ENCODE peak calls at places on chromosomes 2 and 18, in seven cellular contexts. I is IMR-90, N is mesenchymal stem cell, V is H9, W is neuronal stem cell, P is H1, D is trophoblast cell. M is an unnamed sample.

GRCh38 chr2:39991298-39991697 is 212.2 kb upstream of the THUMPD2 start:
- DNase-seq in I (peak), N (peak), V (no peak), W (no peak), P (no peak), D (peak), M (peak)

GRCh38 chr2:155389224-155389623 is 690.7 kb downstream of the KCNJ3 start:
- DNase-seq in I (no peak), N (no peak), V (no peak), W (no peak), P (no peak), D (no peak), M (peak)

GRCh38 chr2:174012347-174013309 is 47.5 kb upstream of the SP3 start:
- DNase-seq in I (no peak), N (peak), V (peak), W (no peak), P (no peak), D (peak), M (peak)

GRCh38 chr2:151391436-151391835 is 18.3 kb upstream of the RIF1 start:
- DNase-seq in I (no peak), N (no peak), V (no peak), W (no peak), P (no peak), D (no peak), M (no peak)

GRCh38 chr2:239881561-239882320 is 143.4 kb downstream of the NDUFA10 start:
- DNase-seq in I (no peak), N (no peak), V (peak), W (no peak), P (no peak), D (no peak), M (peak)

GRCh38 chr2:110807520-110807919 is 75.1 kb downstream of the ACOXL start:
- DNase-seq in I (peak), N (no peak), V (no peak), W (no peak), P (no peak), D (no peak), M (no peak)

GRCh38 chr18:55244520-55244919 is 285.3 kb upstream of the CCDC68 start:
- DNase-seq in I (peak), N (no peak), V (no peak), W (no peak), P (no peak), D (no peak), M (no peak)

GRCh38 chr2:166112193-166112605 is 15.6 kb downstream of the SCN1A start:
- DNase-seq in I (peak), N (no peak), V (no peak), W (no peak), P (no peak), D (no peak), M (no peak)

GRCh38 chr2:130261970-130262760 is 63.9 kb upstream of the TUBA3E start:
- DNase-seq in I (peak), N (no peak), V (no peak), W (no peak), P (no peak), D (no peak), M (peak)

GRCh38 chr18:59553273-59553672 is 143.9 kb downstream of the CCBE1 start:
- DNase-seq in I (no peak), N (no peak), V (no peak), W (no peak), P (no peak), D (no peak), M (no peak)

GRCh38 chr2:236696866-236697265 is 127.2 kb downstream of the ACKR3 start:
- DNase-seq in I (no peak), N (no peak), V (no peak), W (no peak), P (no peak), D (no peak), M (no peak)

GRCh38 chr2:241112046-241112445 is 10.0 kb upstream of the MTERF4 start:
- DNase-seq in I (no peak), N (no peak), V (no peak), W (no peak), P (no peak), D (no peak), M (no peak)

GRCh38 chr2:62042400-62042799 is 136.9 kb downstream of the COMMD1 start:
- DNase-seq in I (no peak), N (no peak), V (no peak), W (no peak), P (no peak), D (no peak), M (no peak)

GRCh38 chr2:62036761-62037250 is 131.3 kb downstream of the COMMD1 start:
- DNase-seq in I (no peak), N (no peak), V (no peak), W (no peak), P (no peak), D (no peak), M (no peak)

GRCh38 chr2:62036229-62036628 is 130.8 kb downstream of the COMMD1 start:
- DNase-seq in I (no peak), N (no peak), V (no peak), W (no peak), P (no peak), D (no peak), M (no peak)

GRCh38 chr2:62042944-62043343 is 137.5 kb downstream of the COMMD1 start:
- DNase-seq in I (peak), N (no peak), V (no peak), W (no peak), P (no peak), D (peak), M (no peak)

GRCh38 chr2:62038980-62039771 is 133.7 kb downstream of the COMMD1 start:
- DNase-seq in I (peak), N (peak), V (no peak), W (no peak), P (no peak), D (peak), M (no peak)
- H3K23ac ChIP-seq in I (no peak), N (no peak), V (no peak), W (no peak), P (no peak), D (no peak), M (no peak)

DNA sequence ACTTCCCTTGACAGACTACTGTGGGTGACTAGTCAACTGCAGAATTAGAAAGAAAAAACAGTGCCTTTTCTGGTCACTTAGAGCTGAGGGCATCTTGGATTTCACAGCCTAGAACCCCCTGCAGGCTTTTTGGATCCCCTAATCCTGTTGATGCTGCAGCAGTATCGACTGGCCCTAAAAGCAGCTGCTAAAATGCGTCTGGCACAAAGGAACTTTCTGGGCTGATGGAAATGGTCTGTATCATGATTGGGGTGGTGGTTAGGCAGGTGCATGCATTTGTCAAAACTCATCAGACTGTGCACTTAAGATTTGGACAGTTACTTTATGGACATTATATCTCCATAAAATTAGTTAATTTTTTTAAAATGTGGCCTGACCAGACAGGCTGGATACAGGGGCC is 149.8 kb downstream of the KLHL29 start:
- DNase-seq in I (no peak), N (no peak), V (no peak), W (no peak), P (no peak), D (no peak), M (no peak)
- H3K27ac ChIP-seq in I (no peak), N (no peak), V (no peak), W (no peak), P (no peak), D (no peak), M (no peak)

GRCh38 chr2:129240061-129240460 is 739.4 kb upstream of the RAB6C start:
- DNase-seq in I (no peak), N (no peak), V (no peak), W (no peak), P (no peak), D (no peak), M (no peak)
- H3K23ac ChIP-seq in I (no peak), N (no peak), V (no peak), W (no peak), P (no peak), D (no peak), M (no peak)

DNA sequence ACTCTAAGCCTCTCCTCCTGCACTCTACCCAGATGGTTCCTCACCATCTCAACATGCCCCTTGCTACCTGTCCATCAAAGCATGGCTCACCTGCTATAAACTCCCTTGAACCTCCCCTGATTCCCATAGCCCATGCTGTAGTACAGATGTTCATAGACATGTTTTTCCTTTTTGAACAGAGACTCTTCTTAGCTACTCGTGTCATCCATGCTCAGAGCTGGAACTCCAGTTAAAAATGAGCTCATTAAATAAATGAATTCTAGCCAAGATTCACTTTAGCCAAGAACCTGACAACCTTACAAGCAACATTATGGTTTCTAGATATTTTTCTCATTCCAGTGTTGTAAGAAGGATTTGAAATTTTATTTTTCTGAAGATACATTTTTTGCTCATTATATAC is 65.1 kb downstream of the SCG2 start:
- DNase-seq in I (no peak), N (no peak), V (no peak), W (no peak), P (no peak), D (no peak), M (no peak)
- H3K27ac ChIP-seq in I (no peak), N (no peak), V (no peak), W (no peak), P (no peak), D (no peak), M (no peak)

DNA sequence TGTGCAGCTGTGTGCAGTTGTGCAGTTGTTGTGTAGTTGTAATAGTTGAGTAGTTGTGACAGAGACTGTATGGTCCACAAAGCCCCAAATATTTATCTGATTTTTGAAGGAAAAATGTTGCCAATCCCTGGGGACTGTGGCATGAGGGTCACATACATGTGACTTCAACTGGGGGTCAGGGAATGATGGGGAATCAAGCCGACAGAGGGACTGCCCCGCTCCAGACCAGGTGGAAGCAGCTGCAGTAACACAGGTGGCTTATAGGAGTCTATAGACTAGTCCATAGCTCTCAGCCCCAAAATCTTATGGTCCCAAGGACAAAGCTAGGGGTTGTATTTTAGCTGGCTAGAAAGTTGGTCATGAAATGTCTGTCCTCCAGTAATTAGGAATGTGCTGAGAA is 29.8 kb downstream of the FHL2 start:
- DNase-seq in I (no peak), N (no peak), V (no peak), W (no peak), P (no peak), D (no peak), M (no peak)
- H3K23ac ChIP-seq in I (no peak), N (no peak), V (no peak), W (no peak), P (no peak), D (no peak), M (no peak)

M was measured in mesendoderm.